ENCODE peak calls at places on chromosomes 6 and 20, in ten cellular contexts. V is naive thymus-derived CD4-positive, alpha-beta T cell; I is GM23338; B is SHP77 treated with DMSO at 0.1 percent for 48 hours; T is endothelial cell; X is right atrium auricular region; J is dorsolateral prefrontal cortex; C is NCI-H774; D is left lobe of liver; Q is GM12891. N is an unnamed sample.

GRCh38 chr20:42026599-42026998 is 408.4 kb upstream of the CHD6 start:
- DNase-seq in V (no peak), I (no peak), B (no peak), T (no peak), X (no peak), J (no peak), C (no peak), D (no peak), Q (no peak), N (no peak)

GRCh38 chr6:19979059-19979458 is 141.9 kb downstream of the ID4 start:
- DNase-seq in V (no peak), I (no peak), B (no peak), T (no peak), X (no peak), J (no peak), C (no peak), D (no peak), Q (no peak), N (no peak)

GRCh38 chr20:24653306-24653705 is 183.9 kb downstream of the SYNDIG1 start:
- DNase-seq in V (no peak), I (no peak), B (no peak), T (no peak), X (no peak), J (peak; percentile 8), C (no peak), D (no peak), Q (no peak), N (no peak)

GRCh38 chr6:127761084-127761483 is 139.8 kb downstream of the THEMIS start:
- DNase-seq in V (no peak), I (no peak), B (no peak), T (no peak), X (no peak), J (no peak), C (no peak), D (no peak), Q (no peak), N (no peak)

GRCh38 chr20:11935754-11936551 is 18.3 kb downstream of the BTBD3 start:
- DNase-seq in V (no peak), I (no peak), B (peak; percentile 99), T (no peak), X (no peak), J (no peak), C (peak; percentile 91), D (no peak), Q (no peak), N (no peak)

GRCh38 chr6:12383448-12383847 is 93.3 kb downstream of the EDN1 start:
- DNase-seq in V (no peak), I (no peak), B (no peak), T (no peak), X (no peak), J (no peak), C (no peak), D (no peak), Q (no peak), N (peak; percentile 7)

GRCh38 chr20:18585134-18585533 is 2.7 kb upstream of the DTD1 start:
- DNase-seq in V (no peak), I (peak; percentile 90), B (no peak), T (no peak), X (no peak), J (no peak), C (no peak), D (no peak), Q (no peak), N (no peak)

GRCh38 chr20:50198211-50198666 is 7.6 kb downstream of the CEBPB start:
- DNase-seq in V (no peak), I (peak; percentile 50), B (no peak), T (no peak), X (no peak), J (no peak), C (no peak), D (no peak), Q (no peak), N (no peak)

GRCh38 chr6:8006208-8006607 is 58.0 kb downstream of the BLOC1S5 start:
- DNase-seq in V (no peak), I (no peak), B (no peak), T (no peak), X (no peak), J (no peak), C (no peak), D (no peak), Q (no peak), N (peak; percentile 7)

GRCh38 chr20:50540620-50541605 is 30.7 kb downstream of the PTPN1 start:
- DNase-seq in V (no peak), I (peak; percentile 50), B (no peak), T (no peak), X (no peak), J (no peak), C (no peak), D (no peak), Q (no peak), N (no peak)